ENCODE peak calls at places on chromosome 10, in six cellular contexts. H is CD8-positive, alpha-beta memory T cell; C is stimulated activated CD4-positive, alpha-beta T cell treated with anti-CD3 and anti-CD28 coated beads, Interleukin-4, amount 100 ng/mL, for 24 hours; R is EL; S is amniotic stem cell; U is OCI-M1. X is an unnamed sample.

GRCh38 chr10:112649492-112650152 is 202.6 kb downstream of the VTI1A start:
- DNase-seq in H (no peak), S (no peak), C (no peak), U (no peak), R (peak), X (peak)

GRCh38 chr10:6988654-6989053 is 408.6 kb upstream of the PRKCQ start:
- DNase-seq in C (peak), H (no peak), U (peak), R (no peak), S (no peak), X (no peak)

GRCh38 chr10:101961591-101962498 is 94.1 kb downstream of the ARMH3 start:
- DNase-seq in R (peak), H (no peak), U (no peak), S (no peak), C (no peak), X (peak)

GRCh38 chr10:46236941-46237681 is 49.7 kb upstream of the ANTXRL start:
- DNase-seq in H (no peak), U (no peak), S (no peak), R (no peak), C (peak), X (no peak)

GRCh38 chr10:115772606-115773005 is 500.4 kb downstream of the GFRA1 start:
- DNase-seq in U (no peak), C (no peak), H (no peak), S (peak), R (peak), X (peak)

GRCh38 chr10:129673292-129673691 is 206.3 kb downstream of the MGMT start:
- DNase-seq in H (no peak), C (no peak), S (no peak), R (no peak), U (no peak), X (no peak)

GRCh38 chr10:61750943-61751471 is 88.3 kb downstream of the CABCOCO1 start:
- DNase-seq in H (peak), R (peak), U (peak), S (peak), C (peak), X (peak)

GRCh38 chr10:79298403-79299244 is 48.6 kb upstream of the PPIF start:
- DNase-seq in H (no peak), C (peak), S (peak), U (peak), R (peak), X (peak)

GRCh38 chr10:96309631-96310358 is 5.6 kb downstream of the DNTT start:
- DNase-seq in H (no peak), C (no peak), U (no peak), R (no peak), S (no peak), X (no peak)

GRCh38 chr10:43284341-43284910 is 17.6 kb upstream of the RASGEF1A start:
- DNase-seq in S (no peak), U (peak), H (no peak), R (no peak), C (no peak), X (no peak)